ENCODE peak calls at places on chromosome 13, in ten cellular contexts. One of them, this sample, is unnamed.
A peak's percentile ranks its signal among the peaks of the same experiment; 100 is the strongest.

GRCh38 chr13:29454931-29455481 is 140.5 kb downstream of the SLC7A1 start:
- DNase-seq in adrenal gland: no peak
- DNase-seq in heart right ventricle: no peak
- DNase-seq in smooth muscle cell of the brain vasculature: no peak
- DNase-seq in central memory CD8-positive, alpha-beta T cell: no peak
- DNase-seq in activated CD4-positive, alpha-beta T cell treated with anti-CD3 and anti-CD28 coated beads, Interleukin-2, amount 50 U/mL, for 1 hour: no peak
- DNase-seq in RPMI7951: peak; percentile 66
- DNase-seq in activated CD8-positive, alpha-beta memory T cell treated with anti-CD3 and anti-CD28 coated beads for 48 hours: no peak
- DNase-seq in GM19239: peak; percentile 13
- DNase-seq in WERI-Rb-1: peak; percentile 8
- DNase-seq in this sample: no peak

GRCh38 chr13:85896516-85897450 is 97.6 kb upstream of the SLITRK6 start:
- DNase-seq in heart right ventricle: no peak
- DNase-seq in activated CD4-positive, alpha-beta T cell treated with anti-CD3 and anti-CD28 coated beads, Interleukin-2, amount 50 U/mL, for 1 hour: no peak
- DNase-seq in WERI-Rb-1: no peak
- DNase-seq in activated CD8-positive, alpha-beta memory T cell treated with anti-CD3 and anti-CD28 coated beads for 48 hours: no peak
- DNase-seq in RPMI7951: no peak
- DNase-seq in GM19239: no peak
- DNase-seq in smooth muscle cell of the brain vasculature: no peak
- DNase-seq in adrenal gland: no peak
- DNase-seq in central memory CD8-positive, alpha-beta T cell: no peak
- DNase-seq in this sample: no peak

GRCh38 chr13:61648546-61648945 is 232.9 kb upstream of the PCDH20 start:
- DNase-seq in adrenal gland: no peak
- DNase-seq in RPMI7951: no peak
- DNase-seq in activated CD8-positive, alpha-beta memory T cell treated with anti-CD3 and anti-CD28 coated beads for 48 hours: no peak
- DNase-seq in WERI-Rb-1: no peak
- DNase-seq in smooth muscle cell of the brain vasculature: no peak
- DNase-seq in heart right ventricle: no peak
- DNase-seq in activated CD4-positive, alpha-beta T cell treated with anti-CD3 and anti-CD28 coated beads, Interleukin-2, amount 50 U/mL, for 1 hour: no peak
- DNase-seq in central memory CD8-positive, alpha-beta T cell: no peak
- DNase-seq in GM19239: no peak
- DNase-seq in this sample: no peak

GRCh38 chr13:31749929-31750328 is 10.6 kb downstream of the RXFP2 start:
- DNase-seq in GM19239: no peak
- DNase-seq in central memory CD8-positive, alpha-beta T cell: no peak
- DNase-seq in activated CD8-positive, alpha-beta memory T cell treated with anti-CD3 and anti-CD28 coated beads for 48 hours: no peak
- DNase-seq in activated CD4-positive, alpha-beta T cell treated with anti-CD3 and anti-CD28 coated beads, Interleukin-2, amount 50 U/mL, for 1 hour: no peak
- DNase-seq in smooth muscle cell of the brain vasculature: no peak
- DNase-seq in heart right ventricle: no peak
- DNase-seq in adrenal gland: no peak
- DNase-seq in RPMI7951: peak; percentile 88
- DNase-seq in WERI-Rb-1: no peak
- DNase-seq in this sample: no peak

GRCh38 chr13:40776681-40777165 is 5.7 kb upstream of the MRPS31 start:
- DNase-seq in heart right ventricle: no peak
- DNase-seq in activated CD8-positive, alpha-beta memory T cell treated with anti-CD3 and anti-CD28 coated beads for 48 hours: no peak
- DNase-seq in smooth muscle cell of the brain vasculature: no peak
- DNase-seq in WERI-Rb-1: no peak
- DNase-seq in adrenal gland: no peak
- DNase-seq in RPMI7951: peak; percentile 70
- DNase-seq in activated CD4-positive, alpha-beta T cell treated with anti-CD3 and anti-CD28 coated beads, Interleukin-2, amount 50 U/mL, for 1 hour: peak; percentile 58
- DNase-seq in central memory CD8-positive, alpha-beta T cell: peak; percentile 38
- DNase-seq in GM19239: no peak
- DNase-seq in this sample: peak; percentile 56

GRCh38 chr13:39259371-39259770 is 221.1 kb downstream of the NHLRC3 start:
- DNase-seq in activated CD4-positive, alpha-beta T cell treated with anti-CD3 and anti-CD28 coated beads, Interleukin-2, amount 50 U/mL, for 1 hour: no peak
- DNase-seq in heart right ventricle: no peak
- DNase-seq in adrenal gland: no peak
- DNase-seq in central memory CD8-positive, alpha-beta T cell: no peak
- DNase-seq in activated CD8-positive, alpha-beta memory T cell treated with anti-CD3 and anti-CD28 coated beads for 48 hours: no peak
- DNase-seq in smooth muscle cell of the brain vasculature: no peak
- DNase-seq in WERI-Rb-1: no peak
- DNase-seq in GM19239: no peak
- DNase-seq in RPMI7951: no peak
- DNase-seq in this sample: no peak

GRCh38 chr13:101415358-101416174 is 742 bp downstream of the NALCN start:
- DNase-seq in RPMI7951: no peak
- DNase-seq in activated CD4-positive, alpha-beta T cell treated with anti-CD3 and anti-CD28 coated beads, Interleukin-2, amount 50 U/mL, for 1 hour: no peak
- DNase-seq in adrenal gland: no peak
- DNase-seq in WERI-Rb-1: peak; percentile 28
- DNase-seq in heart right ventricle: no peak
- DNase-seq in smooth muscle cell of the brain vasculature: no peak
- DNase-seq in central memory CD8-positive, alpha-beta T cell: no peak
- DNase-seq in GM19239: no peak
- DNase-seq in activated CD8-positive, alpha-beta memory T cell treated with anti-CD3 and anti-CD28 coated beads for 48 hours: no peak
- DNase-seq in this sample: no peak

GRCh38 chr13:22936228-22936627 is 244.6 kb upstream of the SGCG start:
- DNase-seq in adrenal gland: no peak
- DNase-seq in WERI-Rb-1: no peak
- DNase-seq in activated CD8-positive, alpha-beta memory T cell treated with anti-CD3 and anti-CD28 coated beads for 48 hours: no peak
- DNase-seq in activated CD4-positive, alpha-beta T cell treated with anti-CD3 and anti-CD28 coated beads, Interleukin-2, amount 50 U/mL, for 1 hour: no peak
- DNase-seq in heart right ventricle: no peak
- DNase-seq in smooth muscle cell of the brain vasculature: no peak
- DNase-seq in GM19239: no peak
- DNase-seq in central memory CD8-positive, alpha-beta T cell: no peak
- DNase-seq in RPMI7951: no peak
- DNase-seq in this sample: no peak

GRCh38 chr13:36712785-36713184 is 39.0 kb downstream of the SERTM1 start:
- DNase-seq in central memory CD8-positive, alpha-beta T cell: no peak
- DNase-seq in GM19239: no peak
- DNase-seq in smooth muscle cell of the brain vasculature: no peak
- DNase-seq in WERI-Rb-1: no peak
- DNase-seq in RPMI7951: peak; percentile 46
- DNase-seq in activated CD4-positive, alpha-beta T cell treated with anti-CD3 and anti-CD28 coated beads, Interleukin-2, amount 50 U/mL, for 1 hour: no peak
- DNase-seq in adrenal gland: no peak
- DNase-seq in heart right ventricle: no peak
- DNase-seq in activated CD8-positive, alpha-beta memory T cell treated with anti-CD3 and anti-CD28 coated beads for 48 hours: no peak
- DNase-seq in this sample: no peak

GRCh38 chr13:38417241-38417640 is 67.6 kb downstream of the UFM1 start:
- DNase-seq in RPMI7951: no peak
- DNase-seq in smooth muscle cell of the brain vasculature: no peak
- DNase-seq in adrenal gland: no peak
- DNase-seq in GM19239: no peak
- DNase-seq in WERI-Rb-1: no peak
- DNase-seq in central memory CD8-positive, alpha-beta T cell: no peak
- DNase-seq in activated CD4-positive, alpha-beta T cell treated with anti-CD3 and anti-CD28 coated beads, Interleukin-2, amount 50 U/mL, for 1 hour: no peak
- DNase-seq in activated CD8-positive, alpha-beta memory T cell treated with anti-CD3 and anti-CD28 coated beads for 48 hours: no peak
- DNase-seq in heart right ventricle: no peak
- DNase-seq in this sample: no peak

GRCh38 chr13:46530084-46530935 is 22.7 kb upstream of the LRCH1 start:
- DNase-seq in adrenal gland: no peak
- DNase-seq in smooth muscle cell of the brain vasculature: no peak
- DNase-seq in WERI-Rb-1: no peak
- DNase-seq in central memory CD8-positive, alpha-beta T cell: no peak
- DNase-seq in heart right ventricle: no peak
- DNase-seq in RPMI7951: peak; percentile 18
- DNase-seq in activated CD4-positive, alpha-beta T cell treated with anti-CD3 and anti-CD28 coated beads, Interleukin-2, amount 50 U/mL, for 1 hour: no peak
- DNase-seq in GM19239: no peak
- DNase-seq in activated CD8-positive, alpha-beta memory T cell treated with anti-CD3 and anti-CD28 coated beads for 48 hours: no peak
- DNase-seq in this sample: no peak

GRCh38 chr13:105579821-105580707 is 955.4 kb downstream of the EFNB2 start:
- DNase-seq in activated CD8-positive, alpha-beta memory T cell treated with anti-CD3 and anti-CD28 coated beads for 48 hours: no peak
- DNase-seq in activated CD4-positive, alpha-beta T cell treated with anti-CD3 and anti-CD28 coated beads, Interleukin-2, amount 50 U/mL, for 1 hour: no peak
- DNase-seq in GM19239: no peak
- DNase-seq in RPMI7951: no peak
- DNase-seq in central memory CD8-positive, alpha-beta T cell: no peak
- DNase-seq in WERI-Rb-1: no peak
- DNase-seq in smooth muscle cell of the brain vasculature: no peak
- DNase-seq in adrenal gland: no peak
- DNase-seq in heart right ventricle: no peak
- DNase-seq in this sample: no peak

GRCh38 chr13:112731667-112732616 is 42.1 kb downstream of the ATP11A start:
- DNase-seq in RPMI7951: no peak
- DNase-seq in activated CD4-positive, alpha-beta T cell treated with anti-CD3 and anti-CD28 coated beads, Interleukin-2, amount 50 U/mL, for 1 hour: no peak
- DNase-seq in WERI-Rb-1: no peak
- DNase-seq in GM19239: no peak
- DNase-seq in adrenal gland: no peak
- DNase-seq in heart right ventricle: no peak
- DNase-seq in activated CD8-positive, alpha-beta memory T cell treated with anti-CD3 and anti-CD28 coated beads for 48 hours: no peak
- DNase-seq in central memory CD8-positive, alpha-beta T cell: no peak
- DNase-seq in smooth muscle cell of the brain vasculature: no peak
- DNase-seq in this sample: no peak

GRCh38 chr13:97946951-97947588 is 6.4 kb upstream of the IPO5 start:
- DNase-seq in smooth muscle cell of the brain vasculature: peak; percentile 26
- DNase-seq in adrenal gland: no peak
- DNase-seq in activated CD4-positive, alpha-beta T cell treated with anti-CD3 and anti-CD28 coated beads, Interleukin-2, amount 50 U/mL, for 1 hour: no peak
- DNase-seq in GM19239: no peak
- DNase-seq in WERI-Rb-1: no peak
- DNase-seq in activated CD8-positive, alpha-beta memory T cell treated with anti-CD3 and anti-CD28 coated beads for 48 hours: no peak
- DNase-seq in central memory CD8-positive, alpha-beta T cell: no peak
- DNase-seq in RPMI7951: peak; percentile 70
- DNase-seq in heart right ventricle: no peak
- DNase-seq in this sample: no peak

GRCh38 chr13:39394811-39395685 is 207.9 kb downstream of the LHFPL6 start:
- DNase-seq in activated CD8-positive, alpha-beta memory T cell treated with anti-CD3 and anti-CD28 coated beads for 48 hours: no peak
- DNase-seq in smooth muscle cell of the brain vasculature: no peak
- DNase-seq in adrenal gland: no peak
- DNase-seq in heart right ventricle: no peak
- DNase-seq in WERI-Rb-1: no peak
- DNase-seq in central memory CD8-positive, alpha-beta T cell: no peak
- DNase-seq in RPMI7951: no peak
- DNase-seq in activated CD4-positive, alpha-beta T cell treated with anti-CD3 and anti-CD28 coated beads, Interleukin-2, amount 50 U/mL, for 1 hour: no peak
- DNase-seq in GM19239: no peak
- DNase-seq in this sample: no peak

GRCh38 chr13:101706651-101707050 is 254.2 kb downstream of the ITGBL1 start:
- DNase-seq in WERI-Rb-1: no peak
- DNase-seq in activated CD4-positive, alpha-beta T cell treated with anti-CD3 and anti-CD28 coated beads, Interleukin-2, amount 50 U/mL, for 1 hour: no peak
- DNase-seq in smooth muscle cell of the brain vasculature: peak; percentile 68
- DNase-seq in heart right ventricle: no peak
- DNase-seq in activated CD8-positive, alpha-beta memory T cell treated with anti-CD3 and anti-CD28 coated beads for 48 hours: no peak
- DNase-seq in GM19239: no peak
- DNase-seq in RPMI7951: peak; percentile 96
- DNase-seq in adrenal gland: no peak
- DNase-seq in central memory CD8-positive, alpha-beta T cell: no peak
- DNase-seq in this sample: peak; percentile 8

GRCh38 chr13:44402902-44403719 is 29.5 kb downstream of the SERP2 start:
- DNase-seq in activated CD4-positive, alpha-beta T cell treated with anti-CD3 and anti-CD28 coated beads, Interleukin-2, amount 50 U/mL, for 1 hour: no peak
- DNase-seq in GM19239: no peak
- DNase-seq in heart right ventricle: no peak
- DNase-seq in activated CD8-positive, alpha-beta memory T cell treated with anti-CD3 and anti-CD28 coated beads for 48 hours: no peak
- DNase-seq in WERI-Rb-1: no peak
- DNase-seq in central memory CD8-positive, alpha-beta T cell: no peak
- DNase-seq in smooth muscle cell of the brain vasculature: no peak
- DNase-seq in adrenal gland: no peak
- DNase-seq in RPMI7951: no peak
- DNase-seq in this sample: peak; percentile 65

GRCh38 chr13:30088312-30088855 is 219.0 kb downstream of the KATNAL1 start:
- DNase-seq in activated CD4-positive, alpha-beta T cell treated with anti-CD3 and anti-CD28 coated beads, Interleukin-2, amount 50 U/mL, for 1 hour: no peak
- DNase-seq in adrenal gland: no peak
- DNase-seq in smooth muscle cell of the brain vasculature: no peak
- DNase-seq in RPMI7951: no peak
- DNase-seq in GM19239: no peak
- DNase-seq in heart right ventricle: no peak
- DNase-seq in activated CD8-positive, alpha-beta memory T cell treated with anti-CD3 and anti-CD28 coated beads for 48 hours: no peak
- DNase-seq in WERI-Rb-1: peak; percentile 52
- DNase-seq in central memory CD8-positive, alpha-beta T cell: no peak
- DNase-seq in this sample: no peak

GRCh38 chr13:32135655-32136054 is 104.1 kb downstream of the FRY start:
- DNase-seq in smooth muscle cell of the brain vasculature: no peak
- DNase-seq in GM19239: no peak
- DNase-seq in activated CD4-positive, alpha-beta T cell treated with anti-CD3 and anti-CD28 coated beads, Interleukin-2, amount 50 U/mL, for 1 hour: no peak
- DNase-seq in RPMI7951: peak; percentile 48
- DNase-seq in heart right ventricle: no peak
- DNase-seq in WERI-Rb-1: no peak
- DNase-seq in activated CD8-positive, alpha-beta memory T cell treated with anti-CD3 and anti-CD28 coated beads for 48 hours: no peak
- DNase-seq in central memory CD8-positive, alpha-beta T cell: no peak
- DNase-seq in adrenal gland: no peak
- DNase-seq in this sample: no peak

GRCh38 chr13:107573184-107573583 is 642.2 kb downstream of the LIG4 start:
- DNase-seq in smooth muscle cell of the brain vasculature: no peak
- DNase-seq in central memory CD8-positive, alpha-beta T cell: no peak
- DNase-seq in RPMI7951: no peak
- DNase-seq in activated CD4-positive, alpha-beta T cell treated with anti-CD3 and anti-CD28 coated beads, Interleukin-2, amount 50 U/mL, for 1 hour: no peak
- DNase-seq in adrenal gland: no peak
- DNase-seq in WERI-Rb-1: no peak
- DNase-seq in heart right ventricle: no peak
- DNase-seq in GM19239: no peak
- DNase-seq in activated CD8-positive, alpha-beta memory T cell treated with anti-CD3 and anti-CD28 coated beads for 48 hours: no peak
- DNase-seq in this sample: no peak

GRCh38 chr13:71618154-71618553 is 248.8 kb downstream of the DACH1 start:
- DNase-seq in central memory CD8-positive, alpha-beta T cell: no peak
- DNase-seq in WERI-Rb-1: no peak
- DNase-seq in activated CD4-positive, alpha-beta T cell treated with anti-CD3 and anti-CD28 coated beads, Interleukin-2, amount 50 U/mL, for 1 hour: no peak
- DNase-seq in smooth muscle cell of the brain vasculature: no peak
- DNase-seq in heart right ventricle: no peak
- DNase-seq in activated CD8-positive, alpha-beta memory T cell treated with anti-CD3 and anti-CD28 coated beads for 48 hours: no peak
- DNase-seq in RPMI7951: no peak
- DNase-seq in adrenal gland: no peak
- DNase-seq in GM19239: no peak
- DNase-seq in this sample: no peak

GRCh38 chr13:109729031-109729870 is 57.1 kb downstream of the IRS2 start:
- DNase-seq in smooth muscle cell of the brain vasculature: no peak
- DNase-seq in activated CD4-positive, alpha-beta T cell treated with anti-CD3 and anti-CD28 coated beads, Interleukin-2, amount 50 U/mL, for 1 hour: no peak
- DNase-seq in activated CD8-positive, alpha-beta memory T cell treated with anti-CD3 and anti-CD28 coated beads for 48 hours: no peak
- DNase-seq in adrenal gland: no peak
- DNase-seq in heart right ventricle: no peak
- DNase-seq in GM19239: no peak
- DNase-seq in central memory CD8-positive, alpha-beta T cell: no peak
- DNase-seq in RPMI7951: peak; percentile 21
- DNase-seq in WERI-Rb-1: no peak
- DNase-seq in this sample: no peak

GRCh38 chr13:76383671-76384461 is 502.3 kb downstream of the KCTD12 start:
- DNase-seq in RPMI7951: peak; percentile 86
- DNase-seq in GM19239: no peak
- DNase-seq in WERI-Rb-1: no peak
- DNase-seq in smooth muscle cell of the brain vasculature: peak; percentile 86
- DNase-seq in heart right ventricle: peak; percentile 17
- DNase-seq in activated CD4-positive, alpha-beta T cell treated with anti-CD3 and anti-CD28 coated beads, Interleukin-2, amount 50 U/mL, for 1 hour: no peak
- DNase-seq in adrenal gland: no peak
- DNase-seq in central memory CD8-positive, alpha-beta T cell: no peak
- DNase-seq in activated CD8-positive, alpha-beta memory T cell treated with anti-CD3 and anti-CD28 coated beads for 48 hours: no peak
- DNase-seq in this sample: peak; percentile 7

GRCh38 chr13:36129539-36129938 is 1.6 kb downstream of the DCLK1 start:
- DNase-seq in activated CD4-positive, alpha-beta T cell treated with anti-CD3 and anti-CD28 coated beads, Interleukin-2, amount 50 U/mL, for 1 hour: no peak
- DNase-seq in heart right ventricle: no peak
- DNase-seq in RPMI7951: no peak
- DNase-seq in activated CD8-positive, alpha-beta memory T cell treated with anti-CD3 and anti-CD28 coated beads for 48 hours: no peak
- DNase-seq in WERI-Rb-1: no peak
- DNase-seq in central memory CD8-positive, alpha-beta T cell: no peak
- DNase-seq in smooth muscle cell of the brain vasculature: no peak
- DNase-seq in adrenal gland: no peak
- DNase-seq in GM19239: no peak
- DNase-seq in this sample: no peak

GRCh38 chr13:97439196-97439595 is 5.2 kb downstream of the RAP2A start:
- DNase-seq in central memory CD8-positive, alpha-beta T cell: no peak
- DNase-seq in activated CD4-positive, alpha-beta T cell treated with anti-CD3 and anti-CD28 coated beads, Interleukin-2, amount 50 U/mL, for 1 hour: no peak
- DNase-seq in heart right ventricle: no peak
- DNase-seq in WERI-Rb-1: no peak
- DNase-seq in activated CD8-positive, alpha-beta memory T cell treated with anti-CD3 and anti-CD28 coated beads for 48 hours: no peak
- DNase-seq in adrenal gland: no peak
- DNase-seq in GM19239: no peak
- DNase-seq in smooth muscle cell of the brain vasculature: no peak
- DNase-seq in RPMI7951: no peak
- DNase-seq in this sample: no peak

GRCh38 chr13:58884810-58885209 is 1253.3 kb downstream of the PCDH17 start:
- DNase-seq in activated CD4-positive, alpha-beta T cell treated with anti-CD3 and anti-CD28 coated beads, Interleukin-2, amount 50 U/mL, for 1 hour: no peak
- DNase-seq in central memory CD8-positive, alpha-beta T cell: no peak
- DNase-seq in heart right ventricle: no peak
- DNase-seq in GM19239: no peak
- DNase-seq in WERI-Rb-1: no peak
- DNase-seq in smooth muscle cell of the brain vasculature: no peak
- DNase-seq in adrenal gland: no peak
- DNase-seq in activated CD8-positive, alpha-beta memory T cell treated with anti-CD3 and anti-CD28 coated beads for 48 hours: no peak
- DNase-seq in RPMI7951: no peak
- DNase-seq in this sample: no peak

GRCh38 chr13:43272866-43273265 is 249.5 kb downstream of the DNAJC15 start:
- DNase-seq in heart right ventricle: no peak
- DNase-seq in RPMI7951: no peak
- DNase-seq in WERI-Rb-1: no peak
- DNase-seq in activated CD4-positive, alpha-beta T cell treated with anti-CD3 and anti-CD28 coated beads, Interleukin-2, amount 50 U/mL, for 1 hour: no peak
- DNase-seq in adrenal gland: no peak
- DNase-seq in activated CD8-positive, alpha-beta memory T cell treated with anti-CD3 and anti-CD28 coated beads for 48 hours: no peak
- DNase-seq in GM19239: no peak
- DNase-seq in central memory CD8-positive, alpha-beta T cell: no peak
- DNase-seq in smooth muscle cell of the brain vasculature: no peak
- DNase-seq in this sample: no peak

GRCh38 chr13:40080676-40081075 is 425.2 kb downstream of the COG6 start:
- DNase-seq in central memory CD8-positive, alpha-beta T cell: no peak
- DNase-seq in heart right ventricle: no peak
- DNase-seq in smooth muscle cell of the brain vasculature: no peak
- DNase-seq in activated CD4-positive, alpha-beta T cell treated with anti-CD3 and anti-CD28 coated beads, Interleukin-2, amount 50 U/mL, for 1 hour: no peak
- DNase-seq in GM19239: no peak
- DNase-seq in RPMI7951: no peak
- DNase-seq in activated CD8-positive, alpha-beta memory T cell treated with anti-CD3 and anti-CD28 coated beads for 48 hours: no peak
- DNase-seq in adrenal gland: no peak
- DNase-seq in WERI-Rb-1: no peak
- DNase-seq in this sample: no peak

This sample was measured in transverse colon.